ENCODE peak calls at places on chromosomes 2 and 18, in four cellular contexts. H is K562, G is HepG2, O is GM12878. Q is an unnamed sample.

GRCh38 chr2:240293126-240293864 is 142.2 kb upstream of the GPC1 start:
- DNase-seq in H (no peak), G (no peak), O (no peak), Q (no peak)

GRCh38 chr2:134466141-134466540 is 212.3 kb downstream of the MGAT5 start:
- DNase-seq in H (peak), G (peak), O (peak), Q (no peak)

GRCh38 chr18:25464211-25464610 is 112.2 kb upstream of the ZNF521 start:
- DNase-seq in H (no peak), G (no peak), O (no peak), Q (no peak)

GRCh38 chr18:22789600-22789999 is 143.5 kb upstream of the RBBP8 start:
- DNase-seq in H (no peak), G (no peak), O (no peak), Q (no peak)

GRCh38 chr2:176085861-176086771 is 2.4 kb upstream of the EVX2 start:
- DNase-seq in H (no peak), G (peak), O (no peak), Q (no peak)

GRCh38 chr2:65985986-65986385 is 448.9 kb upstream of the MEIS1 start:
- DNase-seq in H (no peak), G (no peak), O (no peak), Q (no peak)

GRCh38 chr2:222920657-222921186 is 59.9 kb downstream of the ACSL3 start:
- DNase-seq in H (no peak), G (no peak), O (no peak), Q (no peak)

GRCh38 chr2:18763338-18763737 is 174.0 kb upstream of the NT5C1B start:
- DNase-seq in H (no peak), G (no peak), O (no peak), Q (no peak)

GRCh38 chr2:15811367-15811766 is 129.0 kb upstream of the MYCN start:
- DNase-seq in H (no peak), G (no peak), O (no peak), Q (no peak)

GRCh38 chr18:41331661-41332060 is 623.4 kb upstream of the PIK3C3 start:
- DNase-seq in H (no peak), G (no peak), O (no peak), Q (no peak)

GRCh38 chr2:172330060-172330671 is 97.2 kb upstream of the ITGA6 start:
- DNase-seq in H (no peak), G (peak), O (no peak), Q (no peak)

GRCh38 chr2:74261204-74261864 is 62.9 kb downstream of the MTHFD2 start:
- DNase-seq in H (no peak), G (peak), O (no peak), Q (no peak)

GRCh38 chr2:26077291-26077690 is 43.4 kb downstream of the RAB10 start:
- DNase-seq in H (no peak), G (no peak), O (no peak), Q (no peak)

GRCh38 chr2:904243-905024 is 46.2 kb upstream of the SNTG2 start:
- DNase-seq in H (no peak), G (no peak), O (no peak), Q (no peak)

GRCh38 chr18:23689616-23690504 is 607 bp downstream of the LAMA3 start:
- DNase-seq in H (no peak), G (no peak), O (no peak), Q (peak)

GRCh38 chr2:129160879-129161278 is 818.6 kb upstream of the RAB6C start:
- DNase-seq in H (no peak), G (no peak), O (no peak), Q (no peak)

GRCh38 chr2:222862068-222862914 is 1.5 kb downstream of the ACSL3 start:
- DNase-seq in H (no peak), G (no peak), O (no peak), Q (no peak)

GRCh38 chr18:34710430-34711386 is 610 bp downstream of the DTNA start:
- DNase-seq in H (no peak), G (no peak), O (no peak), Q (peak)

GRCh38 chr2:43745457-43745856 is 28.4 kb upstream of the DYNC2LI1 start:
- DNase-seq in H (no peak), G (peak), O (no peak), Q (no peak)

GRCh38 chr2:241271641-241272297 is 43.7 kb downstream of the HDLBP start:
- DNase-seq in H (no peak), G (peak), O (no peak), Q (peak)

GRCh38 chr2:19900536-19901200 is 1.1 kb downstream of the TTC32 start:
- DNase-seq in H (peak), G (peak), O (no peak), Q (no peak)

GRCh38 chr2:138389067-138389466 is 112.5 kb upstream of the SPOPL start:
- DNase-seq in H (no peak), G (no peak), O (no peak), Q (no peak)

GRCh38 chr2:29218071-29218470 is 102.9 kb downstream of the CLIP4 start:
- DNase-seq in H (no peak), G (no peak), O (no peak), Q (no peak)

GRCh38 chr2:7552825-7553550 is 635.8 kb downstream of the RNF144A start:
- DNase-seq in H (no peak), G (no peak), O (no peak), Q (no peak)

GRCh38 chr18:77103181-77103875 is 29.3 kb downstream of the MBP start:
- DNase-seq in H (no peak), G (no peak), O (no peak), Q (no peak)
- TF ChIP-seq BHLHE40 in H (no peak), G (no peak), O (no peak), Q (no peak)

DNA sequence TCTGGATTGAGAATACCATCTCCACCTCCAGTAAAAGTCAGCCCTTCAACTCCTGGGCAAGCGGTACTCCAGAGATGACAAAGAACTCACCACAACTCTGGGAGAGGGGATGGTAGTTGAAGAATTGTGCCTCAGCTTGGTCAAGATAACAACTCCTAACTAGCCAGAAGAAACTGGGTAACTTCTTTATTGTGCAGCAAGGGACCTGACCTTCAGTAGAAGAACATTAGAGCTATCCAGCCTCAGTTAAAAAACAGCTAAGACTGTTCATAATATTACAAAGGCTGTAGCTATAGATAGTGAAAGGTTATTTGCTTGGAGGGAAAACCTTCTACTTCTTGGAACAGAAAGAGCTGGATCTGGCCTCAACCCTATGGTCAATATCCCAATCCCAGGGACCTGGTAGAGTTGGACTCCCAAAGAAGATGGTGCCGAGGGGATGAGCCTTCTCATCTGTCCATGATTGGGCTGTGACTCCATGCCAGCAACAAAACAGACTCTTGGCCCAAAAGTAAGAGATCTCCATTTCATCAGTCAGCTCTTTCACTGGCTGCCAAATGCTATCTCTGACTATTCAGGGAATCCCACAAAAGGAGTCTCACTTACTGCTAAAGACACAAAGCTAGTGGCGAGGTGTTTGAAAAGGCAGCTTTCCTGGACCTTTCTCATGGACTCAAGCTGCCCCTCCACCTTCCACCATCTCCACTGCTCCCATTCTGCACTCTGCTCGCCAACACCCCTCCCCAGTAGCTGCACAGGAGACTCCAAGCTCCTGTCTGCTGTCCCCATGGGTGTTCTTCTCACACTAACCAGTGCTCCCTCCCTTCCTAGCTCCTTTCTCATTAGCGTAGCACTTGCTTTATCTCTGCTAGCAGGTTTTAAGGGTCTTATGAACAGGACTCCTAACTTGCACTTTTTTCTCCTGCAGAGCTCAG is 145.8 kb downstream of the CAPN13 start:
- DNase-seq in H (peak), G (no peak), O (no peak), Q (no peak)
- TF ChIP-seq TARDBP in H (no peak), G (no peak), O (no peak), Q (no peak)

GRCh38 chr2:101205521-101205998 is 47.1 kb upstream of the CNOT11 start:
- DNase-seq in H (no peak), G (peak), O (no peak), Q (peak)
- TF ChIP-seq BHLHE40 in H (no peak), G (no peak), O (no peak), Q (no peak)

DNA sequence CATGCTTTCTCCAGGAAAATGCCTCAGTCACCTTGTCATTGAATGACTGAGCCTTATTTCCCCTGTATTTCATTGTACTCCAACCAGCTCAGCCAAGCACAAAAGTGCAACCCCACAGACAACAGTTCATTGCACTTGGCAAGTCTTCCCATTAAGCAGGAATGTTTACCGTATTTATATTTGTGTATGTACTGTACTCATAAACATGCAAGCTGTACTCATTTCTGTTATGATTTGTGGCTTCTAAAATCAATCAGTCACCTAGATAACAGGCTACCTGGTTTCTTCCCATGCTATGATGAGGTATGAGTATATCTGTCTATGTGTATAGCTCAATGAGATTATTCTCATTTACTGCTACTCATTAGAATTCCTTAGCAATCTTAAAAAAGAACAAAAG is 505.5 kb upstream of the FAM98A start:
- DNase-seq in H (no peak), G (no peak), O (no peak), Q (no peak)
- TF ChIP-seq TARDBP in H (no peak), G (no peak), O (no peak), Q (no peak)

DNA sequence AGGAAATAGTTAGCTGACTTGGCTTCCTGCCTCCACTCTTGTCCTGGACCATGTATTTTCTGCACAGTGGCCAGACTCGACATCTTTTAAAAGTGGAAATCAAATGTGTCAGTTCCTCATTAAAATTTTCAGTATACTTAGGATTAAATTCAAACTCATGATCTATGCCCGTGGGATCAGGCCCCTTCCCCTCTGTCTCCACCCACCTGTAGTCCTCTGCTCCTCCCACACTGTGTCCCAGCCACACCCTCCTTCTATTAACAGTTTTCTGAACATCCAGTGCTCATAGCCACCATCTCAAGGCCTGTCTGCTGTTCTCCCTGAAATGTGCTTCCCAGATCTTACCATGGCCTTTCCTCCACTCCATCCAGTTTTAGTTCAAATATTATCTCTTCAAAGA is 13.3 kb downstream of the ARHGAP25 start:
- DNase-seq in H (no peak), G (no peak), O (no peak), Q (no peak)
- TF ChIP-seq BHLHE40 in H (no peak), G (no peak), O (no peak), Q (no peak)

DNA sequence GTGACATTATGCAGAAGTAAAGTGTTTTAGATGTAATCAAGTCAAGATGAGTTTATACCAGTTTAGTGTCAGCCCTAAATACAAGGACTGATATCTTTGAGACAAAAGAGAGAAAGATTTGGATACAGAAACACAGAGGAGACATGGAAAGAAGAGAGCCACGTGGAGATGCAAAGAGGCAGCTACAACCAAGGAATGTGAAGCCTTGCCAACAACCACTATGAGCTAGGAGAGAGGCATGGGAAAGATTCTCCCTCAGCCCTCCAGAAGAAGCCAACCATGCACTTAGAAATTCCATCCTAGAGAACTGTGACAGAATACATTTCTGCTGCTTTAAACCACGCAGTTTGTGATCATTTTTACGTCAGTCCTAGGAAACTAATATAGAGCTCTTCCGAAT is 217.2 kb downstream of the DOK6 start:
- DNase-seq in H (no peak), G (no peak), O (no peak), Q (no peak)
- TF ChIP-seq TARDBP in H (no peak), G (no peak), O (no peak), Q (no peak)

GRCh38 chr2:160041091-160041490 is 21.3 kb downstream of the PLA2R1 start:
- DNase-seq in H (no peak), G (no peak), O (no peak), Q (no peak)

GRCh38 chr2:160036736-160037135 is 25.7 kb downstream of the PLA2R1 start:
- DNase-seq in H (no peak), G (no peak), O (no peak), Q (no peak)

GRCh38 chr2:160043265-160043664 is 19.1 kb downstream of the PLA2R1 start:
- DNase-seq in H (no peak), G (no peak), O (no peak), Q (no peak)

GRCh38 chr2:160042054-160042453 is 20.4 kb downstream of the PLA2R1 start:
- DNase-seq in H (no peak), G (no peak), O (no peak), Q (no peak)

DNA sequence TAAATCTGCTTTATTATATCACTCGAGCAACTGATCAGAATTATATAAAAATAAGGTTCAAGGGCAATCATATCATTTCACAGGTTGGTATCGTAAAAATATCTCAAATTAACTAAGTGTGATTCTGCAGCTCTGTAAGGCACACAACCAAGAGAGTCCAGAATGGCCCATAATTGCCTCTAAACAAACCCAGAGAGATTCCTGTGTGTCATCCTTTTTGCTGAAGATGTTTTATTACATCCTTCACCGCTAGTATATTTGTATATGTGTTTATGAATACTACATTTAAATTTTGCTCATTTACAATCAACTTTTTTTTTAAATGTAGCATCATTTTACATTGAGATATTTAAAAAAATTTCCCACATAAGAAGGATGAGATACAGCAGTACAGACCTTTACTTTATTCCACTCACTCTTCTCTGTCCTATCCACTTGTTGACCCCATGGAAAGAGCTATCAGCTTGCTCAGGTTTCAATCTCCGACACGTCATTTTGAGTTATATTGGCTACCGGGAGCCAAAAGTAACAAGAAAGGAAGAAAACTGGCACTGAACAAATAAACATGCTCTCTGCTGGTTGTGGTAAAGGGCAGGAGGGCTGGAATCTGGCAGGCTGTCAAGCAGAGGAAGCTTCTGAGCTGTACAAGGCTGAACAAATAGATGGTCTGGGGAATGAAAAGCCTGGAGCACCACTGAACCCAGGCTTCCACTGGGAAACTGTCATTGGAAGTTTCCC is 23.1 kb downstream of the PLA2R1 start:
- DNase-seq in H (no peak), G (no peak), O (no peak), Q (no peak)
- TF ChIP-seq BHLHE40 in H (no peak), G (no peak), O (no peak), Q (no peak)

GRCh38 chr18:27844416-27844792 is 332.5 kb downstream of the CDH2 start:
- DNase-seq in H (no peak), G (no peak), O (no peak), Q (no peak)

GRCh38 chr18:27843783-27844415 is 333.0 kb downstream of the CDH2 start:
- DNase-seq in H (no peak), G (no peak), O (no peak), Q (no peak)

GRCh38 chr18:27838230-27838629 is 338.7 kb downstream of the CDH2 start:
- DNase-seq in H (no peak), G (no peak), O (no peak), Q (no peak)

GRCh38 chr18:27839141-27839540 is 337.8 kb downstream of the CDH2 start:
- DNase-seq in H (no peak), G (peak), O (no peak), Q (no peak)
- TF ChIP-seq TARDBP in H (no peak), G (no peak), O (no peak), Q (no peak)

GRCh38 chr2:170502400-170503135 is 212.6 kb upstream of the SP5 start:
- DNase-seq in H (no peak), G (no peak), O (no peak), Q (no peak)

GRCh38 chr2:170503971-170504819 is 210.9 kb upstream of the SP5 start:
- DNase-seq in H (no peak), G (no peak), O (no peak), Q (no peak)

GRCh38 chr2:170504820-170505145 is 210.4 kb upstream of the SP5 start:
- DNase-seq in H (no peak), G (peak), O (no peak), Q (no peak)

GRCh38 chr2:170505631-170506270 is 209.4 kb upstream of the SP5 start:
- DNase-seq in H (no peak), G (no peak), O (no peak), Q (no peak)

GRCh38 chr2:170503563-170503962 is 211.6 kb upstream of the SP5 start:
- DNase-seq in H (no peak), G (no peak), O (no peak), Q (no peak)
- TF ChIP-seq BHLHE40 in H (no peak), G (no peak), O (no peak), Q (no peak)

DNA sequence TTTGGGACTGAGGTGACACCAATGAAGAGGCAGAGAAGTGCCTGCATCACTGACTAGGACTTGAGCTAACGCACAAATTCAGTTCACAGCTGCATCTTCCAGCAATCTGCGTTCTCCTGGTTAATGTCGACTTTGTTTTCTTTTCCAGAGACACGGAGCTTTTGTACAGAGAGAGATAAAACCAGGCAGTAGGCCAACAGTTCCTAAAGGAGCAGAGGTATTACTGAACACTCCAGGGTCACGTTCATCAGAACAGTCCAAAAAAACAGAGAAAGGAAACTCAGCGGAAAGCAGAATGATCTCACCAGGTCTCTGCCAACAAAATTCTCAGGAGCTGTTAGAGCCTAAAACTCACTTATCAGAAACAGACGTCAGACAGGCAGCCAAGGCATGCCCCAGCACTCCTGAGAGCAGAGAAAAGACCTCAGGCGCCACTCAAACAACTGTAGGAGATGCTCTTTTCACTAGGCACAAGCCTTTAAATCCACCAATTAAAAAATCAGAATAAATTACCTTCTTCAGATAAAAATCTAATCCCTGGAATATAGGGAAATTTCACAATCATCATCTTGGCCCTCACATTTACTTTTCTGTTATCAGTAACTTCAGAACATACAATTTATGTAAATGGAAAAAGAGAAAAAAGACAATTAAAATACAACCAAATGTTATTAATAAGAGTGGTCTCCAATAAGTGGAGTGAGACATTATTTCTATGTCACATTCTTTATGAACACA is 95.9 kb upstream of the SPTBN1 start:
- DNase-seq in H (no peak), G (no peak), O (no peak), Q (peak)
- TF ChIP-seq TARDBP in H (no peak), G (no peak), O (no peak), Q (no peak)